ENCODE peak calls at places on chromosomes 13 and 19, in four cellular contexts. P, X, S and Z are unnamed samples.

GRCh38 chr19:41001243-41001971 is 10.3 kb downstream of the CYP2B6 start:
- DNase-seq in S (no peak), P (no peak), X (no peak), Z (no peak)

GRCh38 chr13:77698211-77699058 is 948 bp downstream of the SLAIN1 start:
- DNase-seq in X (peak), P (no peak), S (no peak), Z (no peak)

GRCh38 chr13:34594507-34594906 is 347.6 kb upstream of the NBEA start:
- DNase-seq in P (no peak), S (no peak), X (no peak), Z (no peak)

GRCh38 chr19:19366691-19367396 is 38.6 kb upstream of the GATAD2A start:
- DNase-seq in P (peak), S (no peak), X (peak), Z (no peak)

GRCh38 chr19:58196911-58197616 is 14.2 kb downstream of the ZNF274 start:
- DNase-seq in X (peak), S (no peak), P (no peak), Z (no peak)

GRCh38 chr19:43362179-43362578 is 8.7 kb downstream of the CD177 start:
- DNase-seq in X (no peak), P (no peak), S (no peak), Z (no peak)

GRCh38 chr13:42094641-42095040 is 46.2 kb downstream of the DGKH start:
- DNase-seq in X (no peak), P (no peak), S (no peak), Z (no peak)

GRCh38 chr13:114118086-114118762 is 14.2 kb downstream of the RASA3 start:
- DNase-seq in X (no peak), P (no peak), S (no peak), Z (no peak)

GRCh38 chr13:105611424-105611823 is 924.0 kb downstream of the EFNB2 start:
- DNase-seq in X (no peak), P (no peak), S (no peak), Z (no peak)

GRCh38 chr13:33249894-33250293 is 35.7 kb downstream of the STARD13 start:
- DNase-seq in X (no peak), S (no peak), P (no peak), Z (no peak)

GRCh38 chr13:76823969-76824368 is 62.2 kb downstream of the KCTD12 start:
- DNase-seq in S (no peak), P (no peak), X (no peak), Z (no peak)

GRCh38 chr13:110644892-110645521 is 29.7 kb downstream of the NAXD start:
- DNase-seq in X (peak), P (peak), S (peak), Z (no peak)

GRCh38 chr19:45777395-45777961 is 4.8 kb downstream of the DMPK start:
- DNase-seq in X (no peak), S (no peak), P (no peak), Z (no peak)

GRCh38 chr19:45772912-45773311 is 3.9 kb upstream of the SIX5 start:
- DNase-seq in X (no peak), P (no peak), S (no peak), Z (no peak)

GRCh38 chr19:45773384-45773783 is 4.3 kb upstream of the SIX5 start:
- DNase-seq in S (no peak), P (no peak), X (no peak), Z (no peak)

GRCh38 chr19:45772130-45772880 is 3.3 kb upstream of the SIX5 start:
- DNase-seq in X (peak), P (no peak), S (peak), Z (no peak)

GRCh38 chr19:45774765-45775164 is 5.7 kb upstream of the SIX5 start:
- DNase-seq in X (no peak), P (no peak), S (no peak), Z (no peak)
- TF ChIP-seq POLR2AphosphoS5 in X (no peak), P (no peak), S (no peak), Z (no peak)

DNA sequence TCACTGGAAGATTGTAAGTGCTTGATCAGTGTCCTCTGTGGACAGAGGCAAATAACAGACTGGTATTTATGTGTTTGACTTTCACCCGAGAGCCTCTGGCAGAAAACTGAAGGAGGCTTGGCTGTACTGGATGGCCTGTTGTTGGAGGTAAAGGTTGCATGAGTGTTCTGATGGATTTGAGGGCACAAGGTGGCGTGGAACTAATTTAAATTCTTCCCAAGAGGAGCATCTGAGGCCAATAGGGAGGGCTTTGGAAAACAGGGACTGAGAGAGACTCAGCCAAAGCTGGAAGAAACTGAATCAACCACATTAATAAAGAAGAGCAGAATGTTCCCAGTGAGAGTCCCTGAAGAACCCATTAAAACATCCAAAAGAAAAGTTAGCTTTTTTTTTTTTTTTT is 194.6 kb downstream of the DCLK1 start:
- DNase-seq in S (no peak), P (no peak), X (no peak), Z (no peak)
- TF ChIP-seq POLR2AphosphoS5 in S (no peak), P (peak), X (no peak), Z (no peak)

GRCh38 chr19:3984584-3984907 is 717 bp downstream of the EEF2 start:
- DNase-seq in P (peak), S (no peak), X (no peak), Z (no peak)
- TF ChIP-seq POLR2AphosphoS5 in P (no peak), S (no peak), X (no peak), Z (no peak)

DNA sequence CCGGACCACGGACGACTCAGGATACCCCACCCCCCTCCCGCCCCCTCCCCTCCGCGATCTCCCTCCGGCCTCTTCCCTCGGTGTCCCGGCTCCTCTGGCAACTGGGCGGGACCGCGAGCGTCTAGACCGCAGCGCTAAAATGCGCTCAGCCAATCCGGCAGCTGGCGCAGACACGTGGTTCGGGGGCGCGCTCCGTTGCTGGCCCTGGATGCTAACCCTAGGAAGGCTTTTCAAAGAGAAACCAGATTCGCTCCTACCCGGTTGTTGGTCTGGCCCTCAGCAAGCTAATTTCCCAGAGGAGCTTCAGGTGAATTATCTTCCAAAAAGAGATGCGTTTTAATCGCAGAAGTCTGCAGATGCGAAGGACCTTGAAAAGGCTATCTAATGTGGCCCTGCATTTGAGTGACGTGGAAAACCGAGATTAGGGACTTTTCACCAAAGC is at the start of gene DZIP1:
- DNase-seq in X (peak), S (peak), P (peak), Z (peak)
- TF ChIP-seq POLR2AphosphoS5 in X (no peak), S (no peak), P (no peak), Z (no peak)

DNA sequence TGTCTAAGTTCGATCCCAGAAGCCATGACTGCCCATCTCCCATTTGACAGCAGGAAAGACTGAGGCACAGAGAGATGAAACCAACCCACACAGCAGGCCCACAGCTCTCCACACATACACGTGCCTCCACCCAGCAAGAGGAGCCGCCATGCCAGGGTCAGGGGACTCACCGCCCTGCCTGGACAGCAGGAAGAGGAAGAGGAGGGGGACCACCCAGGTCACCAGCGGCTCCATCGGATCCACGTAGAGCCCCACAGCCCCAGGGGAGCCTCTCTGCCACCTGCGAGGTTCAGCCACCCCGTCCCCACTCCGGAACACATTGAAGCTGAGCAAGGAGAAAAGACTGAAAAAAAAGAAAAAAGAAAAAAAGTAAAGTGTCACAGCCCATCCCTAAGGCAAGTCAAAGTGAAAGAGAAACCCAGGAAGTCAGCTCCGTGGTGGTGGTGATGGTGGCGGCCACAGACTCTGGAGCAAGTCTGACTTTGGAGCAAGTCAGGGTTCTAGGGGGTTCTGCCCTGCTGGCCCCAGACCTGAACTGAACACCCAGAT is at the start of gene IL12RB1:
- DNase-seq in P (no peak), X (no peak), S (no peak), Z (no peak)
- TF ChIP-seq POLR2AphosphoS5 in P (no peak), X (no peak), S (no peak), Z (no peak)

DNA sequence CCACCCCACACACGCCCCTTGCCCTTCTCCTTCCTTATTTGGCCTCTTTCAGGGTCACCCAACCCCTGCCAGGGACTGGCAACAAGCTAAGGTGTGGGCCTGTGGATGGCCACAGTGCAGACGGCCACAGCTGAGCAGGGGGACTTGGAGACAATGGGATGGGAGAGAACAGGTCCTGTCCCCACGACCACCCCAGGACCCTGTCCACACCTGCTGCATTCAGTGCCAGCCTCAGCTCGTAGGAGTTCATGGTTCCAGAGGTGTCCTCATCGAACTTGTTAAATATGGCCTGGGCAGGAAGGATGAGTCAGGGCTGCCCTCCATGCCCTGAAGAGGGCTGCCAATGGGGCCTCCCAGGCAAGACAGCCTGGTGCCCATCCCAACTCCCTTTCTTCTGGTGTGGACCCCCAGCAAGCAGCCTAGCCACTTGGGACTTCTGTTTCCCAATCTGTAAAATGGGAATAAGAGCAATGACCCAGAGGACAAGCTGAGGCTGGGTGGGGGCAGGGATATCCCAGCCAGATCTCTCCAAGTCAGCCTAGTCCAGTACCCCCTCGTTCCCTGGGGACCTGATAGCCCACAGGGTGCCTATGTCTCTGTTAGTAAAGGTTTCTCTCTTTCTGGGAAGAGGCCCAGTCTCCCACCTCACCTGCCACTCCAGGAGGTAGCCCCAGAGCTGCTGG is 10.6 kb downstream of the CAPN12 start:
- DNase-seq in X (no peak), S (no peak), P (peak), Z (no peak)
- TF ChIP-seq POLR2AphosphoS5 in X (no peak), S (no peak), P (no peak), Z (peak)

DNA sequence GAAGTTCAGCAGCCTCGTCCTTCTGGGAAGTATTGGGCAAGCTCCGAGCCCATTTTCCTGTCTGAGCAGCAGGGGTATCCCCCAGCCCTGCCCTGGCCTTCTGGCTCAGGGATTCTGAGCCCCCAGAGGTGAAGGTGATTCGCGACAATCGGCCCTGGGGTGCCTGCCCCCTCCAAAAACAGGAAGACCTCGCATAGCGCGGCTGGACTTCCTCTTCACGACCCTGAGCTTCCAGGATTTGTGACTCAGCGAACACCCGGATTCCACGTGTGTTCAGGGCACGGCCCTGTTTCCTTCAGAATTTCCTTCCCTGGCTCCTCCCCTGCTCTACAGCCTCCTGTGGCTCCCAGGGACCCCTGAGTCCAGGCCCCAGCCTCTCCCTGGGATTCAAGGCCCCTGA is at the start of gene SEMA6B:
- DNase-seq in S (no peak), P (no peak), X (peak), Z (no peak)
- TF ChIP-seq POLR2AphosphoS5 in S (no peak), P (no peak), X (no peak), Z (no peak)

DNA sequence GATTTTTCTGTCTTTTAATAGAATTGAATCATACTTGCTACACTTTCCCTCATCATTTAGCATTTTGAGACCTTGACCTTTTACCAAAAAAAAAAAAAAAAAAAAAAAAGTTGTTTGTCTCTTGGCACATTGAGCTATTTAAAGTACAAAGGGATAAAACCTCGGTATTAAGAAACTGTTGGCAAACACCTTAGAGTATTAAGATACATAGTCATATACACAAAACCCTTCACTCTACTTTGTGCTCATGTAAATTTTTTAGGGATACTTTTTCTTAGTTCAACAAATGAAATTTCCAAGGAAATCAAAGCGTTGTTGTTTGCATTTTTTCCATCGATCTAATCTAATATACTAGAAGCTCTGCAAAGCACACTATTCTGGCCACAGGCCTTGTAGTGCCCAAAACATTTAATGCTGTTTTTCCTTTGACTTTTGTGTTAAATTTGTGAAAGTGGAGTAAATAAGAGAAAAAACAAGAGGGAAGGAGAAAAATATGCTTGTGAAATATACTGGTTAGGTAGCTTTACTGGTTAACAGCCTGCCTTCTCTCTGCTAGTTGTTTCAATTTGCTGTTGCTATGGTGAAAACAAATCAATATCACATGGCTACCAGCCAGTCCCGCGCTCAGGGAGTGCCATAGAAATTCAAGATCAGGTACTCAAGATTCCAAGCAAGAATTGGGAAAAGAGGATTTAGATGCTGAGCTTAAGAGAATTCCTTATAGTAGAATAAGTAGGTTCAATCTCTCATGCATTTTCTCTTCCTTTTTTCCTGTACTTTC is 2.6 kb downstream of the MBNL2 start:
- DNase-seq in X (no peak), S (no peak), P (peak), Z (no peak)
- TF ChIP-seq POLR2AphosphoS5 in X (no peak), S (no peak), P (no peak), Z (no peak)